ENCODE peak calls at places on chromosome X, in four cellular contexts. M, H, Q and J are unnamed samples.

GRCh38 chrX:140503714-140504351 is 1.0 kb downstream of the SOX3 start:
- DNase-seq in M (no peak), H (no peak), Q (peak; percentile 28), J (no peak)

GRCh38 chrX:2500091-2500680 is 590 bp downstream of the DHRSX start:
- DNase-seq in M (peak; percentile 45), H (no peak), Q (no peak), J (no peak)

GRCh38 chrX:11754958-11755645 is 2.9 kb upstream of the MSL3 start:
- DNase-seq in M (no peak), H (no peak), Q (no peak), J (no peak)

GRCh38 chrX:119990995-119991787 is 47.6 kb upstream of the NKAP start:
- DNase-seq in M (no peak), H (no peak), Q (no peak), J (no peak)

GRCh38 chrX:24479924-24480722 is 15.0 kb downstream of the PDK3 start:
- DNase-seq in M (no peak), H (no peak), Q (no peak), J (peak; percentile 35)

GRCh38 chrX:135625995-135626394 is 87.4 kb upstream of the CT45A1 start:
- DNase-seq in M (no peak), H (no peak), Q (no peak), J (no peak)

GRCh38 chrX:112368371-112368770 is 285.8 kb upstream of the TRPC5 start:
- DNase-seq in M (no peak), H (no peak), Q (no peak), J (no peak)

GRCh38 chrX:115639481-115639880 is 78.5 kb downstream of the PLS3 start:
- DNase-seq in M (no peak), H (no peak), Q (no peak), J (no peak)

GRCh38 chrX:69614896-69615295 is 1.0 kb upstream of the EDA start:
- DNase-seq in M (no peak), H (no peak), Q (peak; percentile 1), J (no peak)

GRCh38 chrX:120794525-120794975 is 81.1 kb downstream of the CT47B1 start:
- DNase-seq in M (no peak), H (no peak), Q (peak; percentile 26), J (no peak)

GRCh38 chrX:15206306-15206705 is 63.6 kb downstream of the ASB9 start:
- DNase-seq in M (no peak), H (no peak), Q (no peak), J (no peak)

GRCh38 chrX:103845165-103845653 is 13.2 kb upstream of the RAB9B start:
- DNase-seq in M (no peak), H (peak; percentile 58), Q (peak; percentile 30), J (peak; percentile 52)

GRCh38 chrX:114584434-114584943 is 603 bp downstream of the HTR2C start:
- DNase-seq in M (no peak), H (no peak), Q (no peak), J (no peak)

GRCh38 chrX:96394566-96394965 is 290.1 kb upstream of the DIAPH2 start:
- DNase-seq in M (no peak), H (no peak), Q (no peak), J (no peak)

GRCh38 chrX:46710927-46711623 is 47.8 kb downstream of the SLC9A7 start:
- DNase-seq in M (no peak), H (no peak), Q (no peak), J (no peak)

GRCh38 chrX:10781847-10782530 is 161.6 kb upstream of the MID1 start:
- DNase-seq in M (no peak), H (no peak), Q (no peak), J (no peak)

GRCh38 chrX:46636223-46636622 is 62.7 kb downstream of the CHST7 start:
- DNase-seq in M (no peak), H (no peak), Q (no peak), J (no peak)

GRCh38 chrX:78314561-78314960 is 12.8 kb downstream of the CYSLTR1 start:
- DNase-seq in M (no peak), H (no peak), Q (no peak), J (no peak)

GRCh38 chrX:54029543-54030143 is 14.6 kb downstream of the PHF8 start:
- DNase-seq in M (no peak), H (no peak), Q (no peak), J (no peak)

GRCh38 chrX:116480059-116480458 is 17.3 kb upstream of the CT83 start:
- DNase-seq in M (no peak), H (no peak), Q (no peak), J (no peak)

GRCh38 chrX:112851161-112851779 is 10.6 kb upstream of the AMOT start:
- DNase-seq in M (no peak), H (no peak), Q (no peak), J (no peak)

GRCh38 chrX:16087081-16087480 is 36.3 kb upstream of the GRPR start:
- DNase-seq in M (no peak), H (no peak), Q (no peak), J (no peak)

GRCh38 chrX:154436597-154437397 is at the start of gene GDI1:
- DNase-seq in M (peak; percentile 30), H (peak; percentile 74), Q (no peak), J (peak; percentile 69)

GRCh38 chrX:63686878-63687714 is 97.9 kb downstream of the ARHGEF9 start:
- DNase-seq in M (peak; percentile 0), H (no peak), Q (no peak), J (no peak)

GRCh38 chrX:30637874-30638793 is 15.1 kb upstream of the GK start:
- DNase-seq in M (no peak), H (no peak), Q (no peak), J (no peak)

GRCh38 chrX:109874548-109874947 is 128.4 kb upstream of the TMEM164 start:
- DNase-seq in M (no peak), H (no peak), Q (no peak), J (no peak)